ENCODE peak calls at places on chromosome 6, in eight cellular contexts. F is CD4-positive, alpha-beta T cell; Q is progenitor cell of endocrine pancreas; B is left ventricle myocardium inferior; D is WTC11; C is B cell; N is heart right ventricle; T is tibial artery. G is an unnamed sample.

GRCh38 chr6:165562421-165563090 is 100.5 kb downstream of the PDE10A start:
- DNase-seq in F (no peak), Q (no peak), B (no peak), D (no peak), C (no peak), N (no peak), T (no peak), G (no peak)

GRCh38 chr6:89597988-89598387 is 40.6 kb downstream of the LYRM2 start:
- DNase-seq in F (no peak), Q (no peak), B (no peak), D (no peak), C (no peak), N (no peak), T (no peak), G (no peak)

GRCh38 chr6:137764464-137764863 is 102.6 kb upstream of the TNFAIP3 start:
- DNase-seq in F (no peak), Q (no peak), B (no peak), D (no peak), C (no peak), N (no peak), T (no peak), G (no peak)

GRCh38 chr6:2385584-2385983 is 140.2 kb upstream of the GMDS start:
- DNase-seq in F (no peak), Q (no peak), B (no peak), D (no peak), C (no peak), N (no peak), T (no peak), G (no peak)

GRCh38 chr6:1404066-1404712 is 14.8 kb downstream of the FOXF2 start:
- DNase-seq in F (no peak), Q (no peak), B (no peak), D (no peak), C (no peak), N (no peak), T (no peak), G (no peak)

GRCh38 chr6:32147401-32148132 is 4.2 kb downstream of the PRRT1 start:
- DNase-seq in F (no peak), Q (no peak), B (no peak), D (no peak), C (no peak), N (no peak), T (no peak), G (no peak)

GRCh38 chr6:89487864-89488263 is 54.9 kb downstream of the ANKRD6 start:
- DNase-seq in F (no peak), Q (no peak), B (no peak), D (no peak), C (no peak), N (no peak), T (no peak), G (no peak)

GRCh38 chr6:46410330-46410953 is 80.8 kb downstream of the RCAN2 start:
- DNase-seq in F (no peak), Q (no peak), B (no peak), D (no peak), C (peak; percentile 49), N (no peak), T (peak; percentile 22), G (peak; percentile 51)

GRCh38 chr6:166203003-166203640 is 35.5 kb upstream of the TBXT start:
- DNase-seq in F (no peak), Q (no peak), B (no peak), D (no peak), C (peak; percentile 8), N (no peak), T (no peak), G (no peak)

GRCh38 chr6:158640519-158640918 is 4.0 kb downstream of the DYNLT1 start:
- DNase-seq in F (no peak), Q (no peak), B (no peak), D (no peak), C (no peak), N (no peak), T (no peak), G (no peak)

GRCh38 chr6:80366721-80367120 is 260.2 kb downstream of the BCKDHB start:
- DNase-seq in F (no peak), Q (no peak), B (peak; percentile 71), D (no peak), C (no peak), N (peak; percentile 72), T (no peak), G (no peak)

GRCh38 chr6:107670792-107671199 is 153.3 kb downstream of the SCML4 start:
- DNase-seq in F (no peak), Q (no peak), B (peak; percentile 64), D (no peak), C (peak; percentile 79), N (peak; percentile 42), T (peak; percentile 67), G (peak; percentile 51)

GRCh38 chr6:22765015-22765414 is 195.6 kb downstream of the HDGFL1 start:
- DNase-seq in F (no peak), Q (no peak), B (no peak), D (no peak), C (no peak), N (no peak), T (no peak), G (no peak)

GRCh38 chr6:7058250-7058923 is 49.4 kb upstream of the RREB1 start:
- DNase-seq in F (no peak), Q (no peak), B (no peak), D (no peak), C (no peak), N (no peak), T (no peak), G (no peak)

GRCh38 chr6:41167173-41167963 is 4.5 kb upstream of the TREM2 start:
- DNase-seq in F (no peak), Q (peak; percentile 39), B (no peak), D (peak; percentile 71), C (no peak), N (no peak), T (no peak), G (no peak)

GRCh38 chr6:46419576-46420002 is 71.7 kb downstream of the RCAN2 start:
- DNase-seq in F (no peak), Q (peak; percentile 14), B (no peak), D (peak; percentile 38), C (peak; percentile 42), N (no peak), T (peak; percentile 63), G (peak; percentile 36)

GRCh38 chr6:154371337-154371736 is 14.7 kb upstream of the IPCEF1 start:
- DNase-seq in F (no peak), Q (no peak), B (no peak), D (no peak), C (no peak), N (no peak), T (no peak), G (no peak)

DNA sequence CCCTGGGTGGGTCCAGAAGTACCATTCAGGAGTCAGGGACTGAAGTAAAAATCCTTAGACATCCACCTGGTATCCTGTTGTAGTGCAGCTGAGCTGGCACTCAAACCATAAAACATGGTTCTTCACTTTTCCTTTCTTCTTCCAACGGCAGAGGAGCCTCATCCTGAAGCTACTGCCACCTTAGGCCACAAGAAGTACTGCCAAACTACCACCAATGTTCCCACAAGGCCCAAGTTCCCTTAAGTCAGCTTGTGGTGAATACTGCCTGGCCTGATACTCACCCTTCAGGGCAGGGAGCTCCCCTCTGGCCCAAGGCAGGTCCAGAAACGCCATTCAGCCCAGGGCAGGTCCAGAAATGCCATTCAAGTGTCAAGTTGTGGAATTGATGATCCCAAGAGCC is 1053.4 kb upstream of the CITED2 start:
- DNase-seq in F (no peak), Q (no peak), B (no peak), D (no peak), C (no peak), N (no peak), T (no peak), G (no peak)
- TF ChIP-seq CTCF in F (no peak), Q (no peak), B (no peak), D (no peak), C (no peak), N (no peak), T (no peak), G (no peak)

GRCh38 chr6:35202066-35202546 is 11.7 kb upstream of the SCUBE3 start:
- DNase-seq in F (no peak), Q (no peak), B (peak; percentile 30), D (no peak), C (no peak), N (peak; percentile 25), T (no peak), G (no peak)
- TF ChIP-seq CTCF in F (no peak), Q (no peak), B (no peak), D (no peak), C (no peak), N (no peak), T (no peak), G (no peak)

GRCh38 chr6:14477559-14477958 is 360.0 kb downstream of the CD83 start:
- DNase-seq in F (no peak), Q (no peak), B (no peak), D (no peak), C (no peak), N (no peak), T (no peak), G (no peak)

GRCh38 chr6:14476793-14477531 is 359.4 kb downstream of the CD83 start:
- DNase-seq in F (no peak), Q (no peak), B (peak; percentile 33), D (no peak), C (no peak), N (no peak), T (peak; percentile 57), G (no peak)

GRCh38 chr6:14475306-14475705 is 357.7 kb downstream of the CD83 start:
- DNase-seq in F (no peak), Q (no peak), B (no peak), D (no peak), C (no peak), N (no peak), T (no peak), G (no peak)

GRCh38 chr6:14472964-14473363 is 355.4 kb downstream of the CD83 start:
- DNase-seq in F (no peak), Q (no peak), B (no peak), D (no peak), C (no peak), N (no peak), T (no peak), G (no peak)

DNA sequence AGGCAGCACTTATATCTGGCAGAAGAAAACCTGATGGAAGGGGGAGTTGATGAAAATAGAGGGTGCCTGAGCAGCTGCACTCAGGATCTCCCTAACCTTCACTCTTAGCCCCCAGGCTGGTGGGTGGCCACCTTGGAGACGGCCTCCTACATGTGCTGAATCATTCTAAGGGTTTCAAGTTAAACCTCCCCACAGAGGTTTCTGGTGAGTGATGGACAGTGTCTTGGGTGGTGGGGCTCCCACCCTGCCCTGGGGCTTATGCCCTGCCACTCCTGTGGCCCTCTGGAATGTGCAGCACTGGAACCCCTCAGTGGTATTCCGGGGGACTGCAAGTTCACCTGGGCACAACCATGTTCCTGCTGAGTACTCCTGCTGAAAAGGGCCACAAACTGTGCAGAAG is 357.2 kb downstream of the CD83 start:
- DNase-seq in F (no peak), Q (no peak), B (no peak), D (no peak), C (no peak), N (no peak), T (no peak), G (no peak)
- TF ChIP-seq CTCF in F (no peak), Q (no peak), B (no peak), D (no peak), C (no peak), N (no peak), T (no peak), G (no peak)

GRCh38 chr6:71288228-71289038 is at the start of gene OGFRL1:
- DNase-seq in F (peak; percentile 49), Q (peak; percentile 58), B (peak; percentile 84), D (peak; percentile 54), C (peak; percentile 89), N (peak; percentile 86), T (peak; percentile 67), G (peak; percentile 87)
- TF ChIP-seq CTCF in F (no peak), Q (no peak), B (peak; percentile 50), D (no peak), C (no peak), N (peak; percentile 26), T (no peak), G (peak; percentile 26)

GRCh38 chr6:131807644-131808459 is at the start of gene ENPP1:
- DNase-seq in F (peak; percentile 16), Q (peak; percentile 52), B (peak; percentile 80), D (peak; percentile 80), C (peak; percentile 69), N (peak; percentile 80), T (peak; percentile 75), G (peak; percentile 61)
- TF ChIP-seq CTCF in F (no peak), Q (peak; percentile 54), B (peak; percentile 53), D (no peak), C (no peak), N (peak; percentile 52), T (peak; percentile 45), G (no peak)

G was measured in GM13976.